ENCODE peak calls at places on chromosomes 4 and X, in eight cellular contexts. A is DND-41, V is NT2/D1, S is colonic mucosa, F is pancreas, U is mesenchymal stem cell, N is tibial artery, X is tibial nerve. T is an unnamed sample.

GRCh38 chr4:4417886-4418285 is 31.0 kb downstream of the NSG1 start:
- DNase-seq in A (peak; percentile 63), V (no peak), S (no peak), F (peak; percentile 14), U (no peak), N (no peak), X (no peak), T (no peak)

GRCh38 chrX:134571831-134572230 is 86.4 kb downstream of the PLAC1 start:
- DNase-seq in A (no peak), V (no peak), S (no peak), F (no peak), U (peak; percentile 73), N (no peak), X (no peak), T (no peak)

GRCh38 chr4:114025176-114025777 is 45.8 kb upstream of the ARSJ start:
- DNase-seq in A (no peak), V (no peak), S (peak; percentile 69), F (no peak), U (no peak), N (no peak), X (no peak), T (no peak)

GRCh38 chr4:167129146-167129545 is 105.1 kb downstream of the SPOCK3 start:
- DNase-seq in A (no peak), V (no peak), S (no peak), F (no peak), U (no peak), N (no peak), X (no peak), T (no peak)

GRCh38 chrX:68945603-68946228 is 116.9 kb downstream of the EFNB1 start:
- DNase-seq in A (peak; percentile 5), V (no peak), S (peak; percentile 23), F (no peak), U (peak; percentile 68), N (no peak), X (no peak), T (no peak)

GRCh38 chr4:141643557-141643956 is 7.2 kb downstream of the IL15 start:
- DNase-seq in A (no peak), V (no peak), S (no peak), F (no peak), U (peak; percentile 89), N (no peak), X (no peak), T (peak; percentile 25)

GRCh38 chr4:152000518-152000917 is 239.7 kb upstream of the GATB start:
- DNase-seq in A (no peak), V (no peak), S (no peak), F (no peak), U (no peak), N (no peak), X (no peak), T (no peak)

GRCh38 chrX:24647257-24648058 is at the start of gene PCYT1B:
- DNase-seq in A (peak; percentile 89), V (peak; percentile 82), S (peak; percentile 42), F (no peak), U (peak; percentile 71), N (peak; percentile 75), X (peak; percentile 19), T (peak; percentile 62)

GRCh38 chr4:152674359-152674758 is 5.4 kb downstream of the TMEM154 start:
- DNase-seq in A (no peak), V (no peak), S (no peak), F (no peak), U (no peak), N (no peak), X (no peak), T (no peak)

GRCh38 chrX:142156567-142156966 is 48.5 kb downstream of the MAGEC2 start:
- DNase-seq in A (no peak), V (no peak), S (no peak), F (peak; percentile 38), U (no peak), N (no peak), X (no peak), T (no peak)

GRCh38 chr4:146590801-146591200 is 47.9 kb upstream of the POU4F2 start:
- DNase-seq in A (no peak), V (no peak), S (no peak), F (no peak), U (no peak), N (no peak), X (no peak), T (no peak)

GRCh38 chrX:39445336-39445735 is 644.1 kb downstream of the MID1IP1 start:
- DNase-seq in A (peak; percentile 22), V (peak; percentile 27), S (peak; percentile 41), F (no peak), U (no peak), N (no peak), X (no peak), T (peak; percentile 25)

GRCh38 chr4:89586318-89586717 is 250.6 kb downstream of the SNCA start:
- DNase-seq in A (no peak), V (no peak), S (no peak), F (no peak), U (peak; percentile 63), N (no peak), X (no peak), T (peak; percentile 13)

GRCh38 chr4:186832906-186833305 is 109.2 kb upstream of the FAT1 start:
- DNase-seq in A (no peak), V (no peak), S (no peak), F (no peak), U (peak; percentile 38), N (no peak), X (no peak), T (no peak)

DNA sequence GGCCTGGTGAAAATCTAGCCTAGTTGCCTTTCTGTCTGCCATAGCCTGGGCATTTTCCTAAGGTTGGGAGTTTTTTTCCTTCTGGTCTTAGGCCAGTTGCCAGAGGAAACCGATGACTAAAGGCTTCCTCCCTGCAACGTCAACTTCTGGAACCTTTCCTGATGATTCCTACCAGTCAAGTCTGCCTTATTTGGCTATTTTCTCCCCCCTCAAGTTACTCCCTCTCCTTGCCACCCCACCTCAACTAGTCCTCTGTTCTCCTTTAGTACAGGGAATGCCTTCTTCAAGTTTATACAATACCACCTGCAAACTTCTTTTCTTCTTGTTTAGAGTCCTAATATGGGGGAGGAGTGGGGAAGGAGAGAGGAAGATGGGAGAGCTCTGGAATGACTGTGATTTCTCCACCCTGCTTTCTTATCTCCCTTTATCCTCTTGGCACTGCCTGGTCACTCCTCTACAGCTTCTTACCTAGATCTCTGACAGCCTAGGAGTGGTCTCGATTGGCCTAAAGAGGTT is 10.6 kb downstream of the MSN start:
- DNase-seq in A (no peak), V (no peak), S (no peak), F (no peak), U (peak; percentile 90), N (peak; percentile 79), X (no peak), T (peak; percentile 67)
- H3K4me1 ChIP-seq in A (peaks cover 79% of the 10 kb centered on the region), V (peaks cover 2% of the 10 kb centered on the region), S (no peaks in the 10 kb centered on the region), F (peaks cover 25% of the 10 kb centered on the region), U (peaks cover 1% of the 10 kb centered on the region), N (peaks cover 96% of the 10 kb centered on the region), X (peaks cover 47% of the 10 kb centered on the region), T (peaks cover 25% of the 10 kb centered on the region)

GRCh38 chr4:82354788-82355187 is 19.0 kb downstream of the HNRNPD start:
- DNase-seq in A (no peak), V (no peak), S (no peak), F (no peak), U (no peak), N (no peak), X (no peak), T (no peak)
- H3K4me1 ChIP-seq in A (peaks cover 3% of the 10 kb centered on the region), V (no peaks in the 10 kb centered on the region), S (peaks cover 7% of the 10 kb centered on the region), F (peaks cover 20% of the 10 kb centered on the region), U (peaks cover 1% of the 10 kb centered on the region), N (peaks cover 31% of the 10 kb centered on the region), X (peaks cover 15% of the 10 kb centered on the region), T (peaks cover 17% of the 10 kb centered on the region)

DNA sequence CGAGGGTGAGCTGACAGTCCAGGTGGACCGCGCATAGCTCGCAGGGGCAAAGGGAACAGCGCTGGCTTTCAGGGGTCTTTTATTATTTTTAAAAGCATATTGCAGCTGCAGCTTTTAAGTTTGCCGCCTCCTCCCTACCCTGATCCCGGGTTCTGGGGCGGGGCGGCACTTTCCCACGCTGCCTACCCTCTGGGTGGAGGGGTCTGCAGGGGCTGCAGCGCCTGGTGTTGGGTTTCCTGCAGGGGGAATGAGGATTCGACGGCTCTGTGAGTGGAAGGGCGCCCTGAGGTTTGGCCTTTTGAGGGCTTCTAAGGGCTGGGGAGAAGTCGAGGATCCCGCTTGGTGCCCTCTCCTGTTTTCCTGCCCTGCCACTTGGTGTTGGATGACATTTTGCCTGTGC is 80.7 kb upstream of the SCML1 start:
- DNase-seq in A (no peak), V (no peak), S (no peak), F (no peak), U (no peak), N (no peak), X (no peak), T (no peak)
- H3K4me1 ChIP-seq in A (no peaks in the 10 kb centered on the region), V (no peaks in the 10 kb centered on the region), S (no peaks in the 10 kb centered on the region), F (no peaks in the 10 kb centered on the region), U (peaks cover 23% of the 10 kb centered on the region), N (peaks cover 26% of the 10 kb centered on the region), X (peaks cover 5% of the 10 kb centered on the region), T (no peaks in the 10 kb centered on the region)

DNA sequence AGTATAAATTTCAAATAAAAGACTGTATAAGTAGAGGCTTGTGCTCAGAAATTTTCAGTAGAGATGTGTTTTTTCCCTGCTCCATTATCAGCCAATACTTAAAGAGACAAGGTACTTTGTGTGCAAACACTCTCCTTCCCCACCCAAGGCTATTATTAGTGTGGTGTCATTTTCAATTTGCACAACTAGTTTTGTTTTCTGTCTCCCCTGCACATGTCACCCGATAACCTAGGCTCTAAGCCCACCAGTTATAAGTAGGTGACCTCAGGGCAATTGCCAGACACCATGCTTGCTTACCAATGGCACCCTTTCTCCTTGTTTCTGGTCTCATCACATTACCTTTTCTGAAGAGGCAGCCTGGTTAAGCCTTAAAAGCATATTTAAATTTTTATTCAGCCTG is 8.0 kb upstream of the GUCY1A1 start:
- DNase-seq in A (no peak), V (no peak), S (no peak), F (no peak), U (no peak), N (no peak), X (no peak), T (no peak)
- H3K4me1 ChIP-seq in A (no peaks in the 10 kb centered on the region), V (no peaks in the 10 kb centered on the region), S (no peaks in the 10 kb centered on the region), F (no peaks in the 10 kb centered on the region), U (no peaks in the 10 kb centered on the region), N (peaks cover 21% of the 10 kb centered on the region), X (no peaks in the 10 kb centered on the region), T (no peaks in the 10 kb centered on the region)

T was measured in adrenal gland.